ENCODE peak calls at places on chromosomes 5 and 9, in seven cellular contexts. K is uterus; D is CD4-positive, alpha-beta T cell; R is MM.1S; H is transverse colon; S is adrenal gland; C is IMR-90. U is an unnamed sample.

GRCh38 chr9:137055385-137056364 is 1.8 kb upstream of the ENTPD2 start:
- DNase-seq in K (peak; percentile 94), D (no peak), R (no peak), H (peak; percentile 94), S (peak; percentile 76), C (peak; percentile 41), U (no peak)

GRCh38 chr9:8366161-8366926 is 566.8 kb upstream of the DMAC1 start:
- DNase-seq in K (no peak), D (no peak), R (no peak), H (no peak), S (no peak), C (peak; percentile 35), U (no peak)

GRCh38 chr5:170628691-170629565 is 125.1 kb downstream of the KCNIP1 start:
- DNase-seq in K (no peak), D (no peak), R (no peak), H (no peak), S (no peak), C (no peak), U (no peak)

GRCh38 chr9:36143242-36143641 is 6.7 kb downstream of the GLIPR2 start:
- DNase-seq in K (no peak), D (no peak), R (no peak), H (no peak), S (no peak), C (no peak), U (no peak)

GRCh38 chr9:22682536-22683392 is 236.1 kb downstream of the DMRTA1 start:
- DNase-seq in K (peak; percentile 18), D (no peak), R (peak; percentile 14), H (no peak), S (no peak), C (peak; percentile 89), U (peak; percentile 54)

GRCh38 chr5:76489877-76490688 is 87.0 kb downstream of the IQGAP2 start:
- DNase-seq in K (no peak), D (no peak), R (no peak), H (no peak), S (no peak), C (no peak), U (no peak)

GRCh38 chr5:167378894-167379723 is 912.3 kb upstream of the WWC1 start:
- DNase-seq in K (no peak), D (no peak), R (no peak), H (peak; percentile 47), S (no peak), C (no peak), U (no peak)

GRCh38 chr9:100428871-100429654 is 2.1 kb downstream of the MSANTD3 start:
- DNase-seq in K (peak; percentile 24), D (no peak), R (no peak), H (no peak), S (peak; percentile 44), C (peak; percentile 100), U (peak; percentile 96)

GRCh38 chr5:176492431-176492830 is 44.2 kb downstream of the FAF2 start:
- DNase-seq in K (no peak), D (no peak), R (no peak), H (no peak), S (no peak), C (peak; percentile 20), U (peak; percentile 60)

GRCh38 chr5:149210968-149211495 is 60.6 kb upstream of the AFAP1L1 start:
- DNase-seq in K (no peak), D (no peak), R (no peak), H (no peak), S (no peak), C (no peak), U (no peak)

GRCh38 chr9:99411479-99412100 is 189.5 kb downstream of the SEC61B start:
- DNase-seq in K (no peak), D (no peak), R (no peak), H (no peak), S (no peak), C (no peak), U (no peak)

GRCh38 chr5:158142182-158142581 is 283.2 kb upstream of the CLINT1 start:
- DNase-seq in K (no peak), D (no peak), R (no peak), H (no peak), S (no peak), C (no peak), U (no peak)

GRCh38 chr5:158140120-158140778 is 281.3 kb upstream of the CLINT1 start:
- DNase-seq in K (peak; percentile 43), D (no peak), R (no peak), H (no peak), S (no peak), C (no peak), U (no peak)

GRCh38 chr5:158135682-158136176 is 276.8 kb upstream of the CLINT1 start:
- DNase-seq in K (no peak), D (no peak), R (no peak), H (no peak), S (no peak), C (no peak), U (no peak)

GRCh38 chr5:158133369-158133768 is 274.4 kb upstream of the CLINT1 start:
- DNase-seq in K (no peak), D (no peak), R (no peak), H (no peak), S (no peak), C (no peak), U (no peak)

GRCh38 chr5:158139161-158139560 is 280.2 kb upstream of the CLINT1 start:
- DNase-seq in K (no peak), D (no peak), R (no peak), H (no peak), S (no peak), C (no peak), U (peak; percentile 8)
- H3K27ac ChIP-seq in K (no peak overlapping the region), D (no peak overlapping the region), R (no peak overlapping the region), H (no peak overlapping the region), S (no peak overlapping the region), C (no peak overlapping the region), U (no peak overlapping the region)

GRCh38 chr5:2686296-2686695 is 65.2 kb downstream of the IRX2 start:
- DNase-seq in K (no peak), D (no peak), R (no peak), H (no peak), S (no peak), C (no peak), U (no peak)
- H3K27ac ChIP-seq in K (no peak overlapping the region), D (no peak overlapping the region), R (no peak overlapping the region), H (no peak overlapping the region), S (no peak overlapping the region), C (no peak overlapping the region), U (no peak overlapping the region)

DNA sequence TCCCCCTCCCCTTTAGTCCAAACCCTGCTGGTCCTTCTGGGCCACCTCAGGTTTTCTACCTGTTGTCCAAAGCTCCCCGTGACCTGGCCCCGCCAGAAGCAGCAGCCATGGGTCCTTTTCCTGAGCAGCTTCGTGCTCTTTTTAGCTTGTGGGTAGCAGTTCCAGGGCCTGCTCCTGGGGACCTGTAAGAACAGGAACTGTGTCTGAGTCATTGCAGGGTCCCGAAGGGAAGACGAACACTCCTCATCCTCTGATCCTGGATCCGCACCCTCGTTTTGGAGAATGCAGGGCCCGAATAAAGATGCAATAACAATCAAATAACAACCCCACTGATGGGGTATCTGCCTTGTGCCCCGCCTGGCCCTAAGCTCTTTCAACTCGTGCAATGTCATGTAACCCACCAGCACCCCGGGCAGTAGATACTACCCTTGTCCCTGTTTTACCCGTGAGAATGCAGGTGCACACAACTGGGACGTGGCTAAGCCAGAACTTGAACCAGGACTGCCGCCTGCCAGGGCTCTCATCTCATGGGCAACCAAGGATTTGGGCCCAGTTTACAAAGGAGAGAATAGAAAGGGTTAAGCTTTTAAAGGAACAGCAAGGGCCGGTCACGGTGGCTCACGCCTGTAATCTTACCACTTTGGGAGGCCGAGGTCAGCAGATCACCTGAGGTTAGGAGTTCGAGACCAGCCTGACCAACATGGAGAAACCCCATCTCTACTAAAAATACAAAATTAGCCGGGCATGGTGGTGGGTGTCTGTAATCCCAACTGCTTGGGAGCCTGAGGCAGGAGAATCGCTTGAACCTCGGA is 33.2 kb downstream of the NEK6 start:
- DNase-seq in K (no peak), D (no peak), R (no peak), H (no peak), S (no peak), C (no peak), U (no peak)
- H3K27ac ChIP-seq in K (no peak overlapping the region), D (no peak overlapping the region), R (no peak overlapping the region), H (peak overlapping the region; percentile 24), S (no peak overlapping the region), C (no peak overlapping the region), U (no peak overlapping the region)

GRCh38 chr5:40774626-40775025 is 18.9 kb upstream of the TTC33 start:
- DNase-seq in K (no peak), D (no peak), R (no peak), H (no peak), S (no peak), C (no peak), U (no peak)

GRCh38 chr5:40776658-40776977 is 20.9 kb upstream of the TTC33 start:
- DNase-seq in K (no peak), D (no peak), R (no peak), H (no peak), S (no peak), C (no peak), U (no peak)

GRCh38 chr5:40775846-40776657 is 20.3 kb upstream of the TTC33 start:
- DNase-seq in K (no peak), D (no peak), R (no peak), H (no peak), S (no peak), C (no peak), U (no peak)

GRCh38 chr5:40778133-40778532 is 20.0 kb downstream of the PRKAA1 start:
- DNase-seq in K (no peak), D (no peak), R (no peak), H (no peak), S (no peak), C (no peak), U (no peak)

GRCh38 chr5:40775085-40775845 is 19.5 kb upstream of the TTC33 start:
- DNase-seq in K (no peak), D (no peak), R (no peak), H (no peak), S (no peak), C (no peak), U (no peak)
- H3K27ac ChIP-seq in K (no peak overlapping the region), D (no peak overlapping the region), R (no peak overlapping the region), H (peak overlapping the region; percentile 32), S (no peak overlapping the region), C (no peak overlapping the region), U (no peak overlapping the region)

DNA sequence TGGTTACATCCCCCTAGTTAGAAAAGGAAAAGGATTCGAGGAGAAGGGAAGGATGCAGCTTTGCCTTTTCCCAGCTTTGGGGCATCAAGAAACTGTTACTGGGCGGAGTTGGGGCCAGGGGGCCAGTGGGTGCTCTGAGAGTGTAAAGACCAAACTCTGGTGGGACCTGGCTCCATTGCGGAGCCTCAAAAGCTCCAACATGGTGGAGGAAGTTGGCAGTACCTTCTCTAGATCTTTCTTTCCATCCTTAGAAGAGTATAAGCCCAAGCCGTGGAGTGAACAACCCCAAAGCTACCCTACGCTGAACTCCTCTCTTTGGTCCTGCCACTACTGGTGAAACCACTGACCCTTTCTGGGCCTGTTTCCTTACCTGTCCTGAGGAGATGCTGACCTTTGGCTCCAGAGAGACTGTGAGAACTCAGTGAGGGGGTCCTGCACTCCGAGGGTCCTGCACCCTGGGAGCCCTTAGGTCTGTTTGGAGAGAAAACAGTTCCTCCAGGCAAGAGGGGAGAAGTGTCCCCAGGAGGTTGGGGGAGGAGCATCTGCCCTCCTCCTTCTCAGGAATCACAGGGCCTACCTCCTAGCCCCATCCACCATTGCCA is 1.1 kb upstream of the BARX1 start:
- DNase-seq in K (no peak), D (no peak), R (no peak), H (no peak), S (no peak), C (no peak), U (no peak)
- H3K27ac ChIP-seq in K (no peak overlapping the region), D (no peak overlapping the region), R (no peak overlapping the region), H (no peak overlapping the region), S (no peak overlapping the region), C (no peak overlapping the region), U (no peak overlapping the region)

GRCh38 chr5:155522540-155522939 is 509.0 kb downstream of the KIF4B start:
- DNase-seq in K (no peak), D (no peak), R (no peak), H (no peak), S (no peak), C (no peak), U (no peak)
- H3K27ac ChIP-seq in K (no peak overlapping the region), D (no peak overlapping the region), R (no peak overlapping the region), H (no peak overlapping the region), S (no peak overlapping the region), C (no peak overlapping the region), U (no peak overlapping the region)